ENCODE peak calls at places on chromosomes 16 and 17, in five cellular contexts. Q is fibroblast of the aortic adventitia, T is A549, X is ovary, A is lower leg skin. R is an unnamed sample.

GRCh38 chr17:1455291-1455747 is 713 bp downstream of the CRK start:
- DNase-seq in Q (peak; percentile 68), T (peak; percentile 89), X (peak; percentile 66), A (peak; percentile 95), R (peak; percentile 70)

GRCh38 chr17:48429156-48429555 is 858 bp downstream of the SKAP1 start:
- DNase-seq in Q (no peak), T (no peak), X (no peak), A (no peak), R (no peak)

GRCh38 chr16:89199241-89200123 is 855 bp downstream of the SLC22A31 start:
- DNase-seq in Q (no peak), T (no peak), X (no peak), A (no peak), R (no peak)

GRCh38 chr16:56400458-56400857 is 24.9 kb downstream of the AMFR start:
- DNase-seq in Q (no peak), T (no peak), X (no peak), A (no peak), R (no peak)

GRCh38 chr17:1829189-1829578 is 518 bp downstream of the SMYD4 start:
- DNase-seq in Q (peak; percentile 18), T (no peak), X (peak; percentile 34), A (no peak), R (no peak)

GRCh38 chr17:72346306-72346705 is 225.5 kb downstream of the SOX9 start:
- DNase-seq in Q (no peak), T (no peak), X (no peak), A (no peak), R (no peak)

GRCh38 chr17:45397796-45398195 is 34.9 kb downstream of the ARHGAP27 start:
- DNase-seq in Q (no peak), T (no peak), X (no peak), A (no peak), R (no peak)

GRCh38 chr17:50690887-50691549 is 16.7 kb downstream of the ANKRD40 start:
- DNase-seq in Q (no peak), T (no peak), X (no peak), A (no peak), R (no peak)

GRCh38 chr17:49687878-49688491 is 10.1 kb upstream of the SPOP start:
- DNase-seq in Q (peak; percentile 42), T (no peak), X (no peak), A (peak; percentile 74), R (peak; percentile 32)

GRCh38 chr17:19996502-19996901 is 12.7 kb upstream of the SPECC1 start:
- DNase-seq in Q (no peak), T (no peak), X (no peak), A (no peak), R (no peak)

GRCh38 chr17:4072487-4073157 is 70.2 kb downstream of the ZZEF1 start:
- DNase-seq in Q (peak; percentile 43), T (no peak), X (no peak), A (no peak), R (peak; percentile 48)

GRCh38 chr17:29111816-29112499 is 68.2 kb downstream of the MYO18A start:
- DNase-seq in Q (peak; percentile 69), T (peak; percentile 73), X (peak; percentile 72), A (peak; percentile 94), R (peak; percentile 57)

GRCh38 chr16:28149016-28149888 is 62.5 kb downstream of the XPO6 start:
- DNase-seq in Q (no peak), T (no peak), X (no peak), A (no peak), R (peak; percentile 24)

GRCh38 chr16:84322749-84323148 is 28.1 kb downstream of the WFDC1 start:
- DNase-seq in Q (no peak), T (no peak), X (no peak), A (no peak), R (no peak)

GRCh38 chr17:61410100-61410551 is 10.5 kb downstream of the TBX2 start:
- DNase-seq in Q (no peak), T (no peak), X (peak; percentile 31), A (peak; percentile 85), R (no peak)

GRCh38 chr17:26773189-26774188 is 520.4 kb upstream of the WSB1 start:
- DNase-seq in Q (no peak), T (no peak), X (peak; percentile 8), A (no peak), R (no peak)

GRCh38 chr17:76957600-76958464 is 89.6 kb downstream of the MGAT5B start:
- DNase-seq in Q (peak; percentile 11), T (no peak), X (no peak), A (no peak), R (peak; percentile 48)

GRCh38 chr16:3596101-3596861 is 15.1 kb downstream of the SLX4 start:
- DNase-seq in Q (no peak), T (no peak), X (no peak), A (no peak), R (peak; percentile 44)

GRCh38 chr16:23981429-23982399 is 145.9 kb downstream of the PRKCB start:
- DNase-seq in Q (no peak), T (no peak), X (no peak), A (no peak), R (no peak)

GRCh38 chr17:4852504-4853075 is 19.4 kb downstream of the MINK1 start:
- DNase-seq in Q (peak; percentile 64), T (no peak), X (no peak), A (no peak), R (no peak)

GRCh38 chr17:1108810-1109605 is 70.8 kb downstream of the ABR start:
- DNase-seq in Q (peak; percentile 49), T (peak; percentile 48), X (peak; percentile 69), A (peak; percentile 91), R (peak; percentile 58)

GRCh38 chr16:4028144-4028543 is 88.1 kb downstream of the ADCY9 start:
- DNase-seq in Q (no peak), T (no peak), X (no peak), A (no peak), R (no peak)

GRCh38 chr16:86557587-86557986 is 2.6 kb upstream of the MTHFSD start:
- DNase-seq in Q (no peak), T (no peak), X (no peak), A (no peak), R (no peak)

GRCh38 chr17:3944485-3945388 is 19.5 kb downstream of the ATP2A3 start:
- DNase-seq in Q (peak; percentile 49), T (no peak), X (peak; percentile 91), A (no peak), R (peak; percentile 85)

GRCh38 chr17:79933863-79934652 is 94.8 kb upstream of the CBX4 start:
- DNase-seq in Q (no peak), T (peak; percentile 60), X (no peak), A (no peak), R (no peak)

GRCh38 chr16:89410794-89411309 is 79.5 kb downstream of the ANKRD11 start:
- DNase-seq in Q (peak; percentile 94), T (no peak), X (peak; percentile 60), A (no peak), R (peak; percentile 94)

GRCh38 chr16:66161942-66162341 is 204.5 kb upstream of the CDH5 start:
- DNase-seq in Q (no peak), T (no peak), X (no peak), A (no peak), R (no peak)

GRCh38 chr17:3961564-3962047 is 2.6 kb downstream of the ATP2A3 start:
- DNase-seq in Q (no peak), T (no peak), X (no peak), A (no peak), R (no peak)

GRCh38 chr17:81160747-81161453 is 4.4 kb upstream of the PVALEF start:
- DNase-seq in Q (no peak), T (no peak), X (no peak), A (no peak), R (no peak)
- H3K4me3 ChIP-seq in Q (no peak overlapping the region), T (no peak overlapping the region), X (no peak overlapping the region), A (no peak overlapping the region), R (no peak overlapping the region)

DNA sequence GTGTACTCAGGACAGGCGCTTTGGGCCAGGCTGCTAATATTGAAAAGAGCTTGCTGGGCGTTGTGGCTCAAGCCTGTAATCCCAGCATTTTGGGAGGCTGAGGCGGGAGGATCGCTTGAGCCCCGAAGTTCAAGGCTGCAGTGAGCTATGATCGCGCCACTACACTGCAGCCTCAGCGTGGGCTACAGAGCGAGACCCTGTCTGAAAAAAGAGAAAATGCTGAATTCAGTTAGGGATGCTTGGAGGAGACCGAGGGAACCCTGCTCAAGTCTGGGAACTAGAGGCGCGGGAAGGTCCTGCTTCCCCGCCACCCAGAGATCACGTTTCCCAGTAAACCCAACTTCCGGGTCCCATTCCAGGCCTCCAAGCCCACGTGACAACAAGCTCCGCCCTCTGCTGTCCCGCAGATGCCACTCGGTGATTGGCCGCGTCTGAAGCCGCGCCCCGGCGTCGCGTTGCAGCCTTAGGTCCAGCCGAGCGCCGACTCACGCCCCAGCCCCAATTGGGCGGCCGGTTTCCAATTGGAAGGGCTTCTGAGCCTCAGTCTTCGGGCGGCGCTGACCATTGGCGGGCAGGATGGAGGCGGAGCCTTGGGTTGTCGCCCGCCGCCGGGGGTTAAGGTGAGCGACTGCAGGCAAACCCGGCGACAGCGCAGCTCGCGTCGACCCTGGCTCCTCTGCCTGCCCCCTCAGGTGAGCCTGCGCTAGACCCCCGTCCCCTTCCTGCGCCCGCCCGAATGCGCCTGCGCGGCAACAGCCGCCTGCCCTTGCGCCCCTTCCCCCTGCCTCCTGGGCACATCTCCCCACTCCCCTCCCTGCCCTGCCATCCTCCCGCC is at the start of gene PHKG2:
- DNase-seq in Q (peak; percentile 98), T (peak; percentile 96), X (peak; percentile 98), A (peak; percentile 100), R (peak; percentile 99)
- TF ChIP-seq CTCF in Q (no peak), T (no peak), X (no peak), A (no peak), R (no peak)

DNA sequence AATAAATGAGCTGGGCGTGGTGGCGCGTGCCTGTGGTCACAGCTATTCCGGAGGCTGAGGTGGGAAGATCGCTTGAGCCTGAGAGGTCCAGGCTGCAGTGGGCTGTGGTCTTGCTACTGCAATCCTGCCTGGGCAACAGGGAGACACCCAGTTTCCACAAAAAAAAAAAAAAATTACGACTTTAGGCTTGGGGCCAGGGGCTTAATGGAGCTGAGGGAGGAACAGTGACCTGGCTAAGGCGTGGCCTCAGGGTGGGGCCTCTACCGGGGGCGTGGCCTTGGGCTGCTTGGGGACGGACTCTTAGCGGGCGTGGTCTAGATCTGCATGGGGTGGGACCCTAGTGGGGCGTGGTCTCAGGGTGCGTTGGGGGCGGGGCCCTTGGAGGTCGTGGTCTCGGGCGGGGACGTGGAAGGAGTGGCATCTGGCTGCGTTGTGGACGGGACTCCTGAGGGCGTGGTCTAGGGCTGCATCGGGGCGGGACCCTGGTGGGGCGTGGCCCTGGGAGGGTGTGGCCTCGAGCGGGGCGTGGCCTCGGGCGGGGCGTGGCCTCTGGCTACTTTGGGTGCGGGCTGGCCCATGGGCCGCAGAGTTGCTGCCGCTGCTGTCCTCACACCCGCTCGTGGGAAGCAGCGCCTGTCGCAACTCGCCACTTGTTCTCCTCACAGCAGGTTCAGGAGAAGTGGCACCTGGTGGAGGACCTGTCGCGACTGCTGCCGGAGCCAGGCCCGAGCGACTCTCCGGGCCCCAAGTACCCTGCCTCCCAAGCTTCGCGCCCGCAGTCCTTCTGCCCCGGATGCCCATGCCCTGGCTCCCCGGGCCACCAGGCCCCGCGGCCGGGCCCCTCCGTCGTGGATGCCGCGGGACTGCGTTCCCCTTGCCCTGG is 5.8 kb upstream of the C17orf99 start:
- DNase-seq in Q (peak; percentile 33), T (peak; percentile 90), X (peak; percentile 75), A (peak; percentile 99), R (peak; percentile 42)
- H3K4me3 ChIP-seq in Q (no peak overlapping the region), T (peak overlapping the region; percentile 33), X (no peak overlapping the region), A (no peak overlapping the region), R (no peak overlapping the region)

DNA sequence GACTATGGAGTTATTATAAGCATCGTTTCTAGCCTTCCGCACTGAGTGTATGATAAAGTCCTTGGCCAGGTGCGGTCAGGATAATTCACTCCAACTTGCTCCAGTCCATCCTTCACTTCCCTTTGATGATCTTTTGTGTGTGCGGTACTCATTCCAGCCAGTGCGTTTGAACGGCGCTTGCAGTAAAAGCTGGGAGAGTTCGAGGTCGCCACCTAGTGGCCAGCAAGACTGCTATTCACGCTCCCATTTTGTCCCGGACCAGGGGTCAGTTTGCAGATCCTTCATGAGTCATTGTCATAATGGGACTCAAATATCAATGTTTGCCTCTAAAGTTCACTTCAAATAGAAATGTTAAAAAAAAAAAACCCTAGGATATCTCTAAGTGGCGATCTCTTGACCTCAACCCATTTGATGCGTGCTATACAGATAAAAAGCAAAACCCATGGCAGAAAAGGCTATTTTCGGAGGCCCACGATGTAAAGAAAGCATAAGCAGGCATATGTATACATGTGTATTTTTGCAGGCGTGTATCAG is 417.1 kb downstream of the TMEM114 start:
- DNase-seq in Q (peak; percentile 3), T (peak; percentile 74), X (no peak), A (peak; percentile 87), R (peak; percentile 1)
- TF ChIP-seq CTCF in Q (peak; percentile 20), T (peak; percentile 57), X (no peak), A (no peak), R (peak; percentile 58)